ENCODE peak calls at places on chromosomes 2 and 18, in four cellular contexts. S is COR-L47, F is GM04503, D is RCC 7860. R is an unnamed sample.

GRCh38 chr2:95350320-95351079 is 52.0 kb upstream of the FAHD2A start:
- DNase-seq in F (no peak), S (no peak), D (no peak), R (no peak)

GRCh38 chr2:8248623-8248957 is 433.3 kb upstream of the ID2 start:
- DNase-seq in F (no peak), D (no peak), S (no peak), R (no peak)

GRCh38 chr2:76563730-76564129 is 853.0 kb upstream of the GCFC2 start:
- DNase-seq in S (no peak), F (no peak), D (no peak), R (no peak)

GRCh38 chr2:241274127-241274526 is 41.3 kb downstream of the HDLBP start:
- DNase-seq in S (no peak), D (no peak), F (no peak), R (no peak)

GRCh38 chr2:18831916-18832510 is 242.6 kb upstream of the NT5C1B start:
- DNase-seq in S (no peak), F (no peak), D (no peak), R (no peak)

GRCh38 chr18:36811955-36812354 is 16.8 kb downstream of the TPGS2 start:
- DNase-seq in F (peak), S (no peak), D (no peak), R (no peak)

GRCh38 chr2:19140463-19141208 is 217.8 kb downstream of the OSR1 start:
- DNase-seq in S (no peak), D (peak), F (no peak), R (peak)

GRCh38 chr2:240326886-240327285 is 108.6 kb upstream of the GPC1 start:
- DNase-seq in F (no peak), D (no peak), S (no peak), R (no peak)

GRCh38 chr18:45828917-45829811 is 3.7 kb downstream of the SIGLEC15 start:
- DNase-seq in S (no peak), F (no peak), D (no peak), R (no peak)

GRCh38 chr18:33804258-33804657 is 226.2 kb downstream of the ASXL3 start:
- DNase-seq in F (no peak), D (no peak), S (no peak), R (no peak)

GRCh38 chr2:236875906-236876505 is 209.7 kb upstream of the COPS8 start:
- DNase-seq in S (no peak), D (peak), F (no peak), R (no peak)

GRCh38 chr2:33531345-33532059 is 55.1 kb downstream of the RASGRP3 start:
- DNase-seq in D (no peak), F (no peak), S (no peak), R (no peak)

GRCh38 chr2:152426801-152427200 is 91.8 kb downstream of the FMNL2 start:
- DNase-seq in F (no peak), S (no peak), D (no peak), R (no peak)

GRCh38 chr2:235005603-235006259 is 53.9 kb downstream of the SH3BP4 start:
- DNase-seq in F (no peak), S (no peak), D (no peak), R (no peak)

GRCh38 chr2:161388146-161388779 is 27.8 kb upstream of the TBR1 start:
- DNase-seq in D (no peak), S (no peak), F (no peak), R (no peak)

GRCh38 chr2:86368181-86368824 is 30.9 kb upstream of the REEP1 start:
- DNase-seq in D (no peak), S (peak), F (no peak), R (no peak)

GRCh38 chr2:46277470-46278190 is 19.6 kb upstream of the EPAS1 start:
- DNase-seq in D (no peak), F (no peak), S (no peak), R (no peak)

GRCh38 chr18:48319796-48320638 is 89.2 kb downstream of the ZBTB7C start:
- DNase-seq in F (no peak), D (peak), S (peak), R (no peak)

GRCh38 chr18:79503891-79504475 is 108.3 kb downstream of the NFATC1 start:
- DNase-seq in S (no peak), F (no peak), D (no peak), R (no peak)

GRCh38 chr2:9166579-9167392 is 39.8 kb upstream of the ASAP2 start:
- DNase-seq in S (no peak), D (no peak), F (no peak), R (no peak)

GRCh38 chr2:109611467-109612095 is 2.2 kb downstream of the SEPTIN10 start:
- DNase-seq in F (peak), D (no peak), S (peak), R (no peak)

GRCh38 chr2:18402-19271 is 27.7 kb downstream of the FAM110C start:
- DNase-seq in F (no peak), S (no peak), D (no peak), R (no peak)

GRCh38 chr2:10215393-10215935 is 87.2 kb upstream of the HPCAL1 start:
- DNase-seq in D (peak), S (no peak), F (no peak), R (no peak)

GRCh38 chr2:137420744-137421143 is 543.5 kb upstream of the HNMT start:
- DNase-seq in S (no peak), F (no peak), D (no peak), R (no peak)

GRCh38 chr2:148963461-148963860 is 75.0 kb upstream of the LYPD6B start:
- DNase-seq in S (no peak), F (no peak), D (no peak), R (no peak)

GRCh38 chr18:50453014-50453680 is 78.3 kb downstream of the SKA1 start:
- DNase-seq in D (no peak), F (no peak), S (no peak), R (no peak)

GRCh38 chr2:120932472-120932871 is 196.8 kb downstream of the GLI2 start:
- DNase-seq in F (no peak), S (no peak), D (no peak), R (no peak)

GRCh38 chr2:202169826-202170424 is 68.5 kb downstream of the SUMO1 start:
- DNase-seq in D (no peak), F (no peak), S (no peak), R (no peak)

GRCh38 chr2:69780907-69781306 is 39.0 kb downstream of the ANXA4 start:
- DNase-seq in S (no peak), F (no peak), D (no peak), R (no peak)

GRCh38 chr2:208830203-208830602 is 423.6 kb downstream of the PTH2R start:
- DNase-seq in S (no peak), F (no peak), D (no peak), R (no peak)

GRCh38 chr2:37561615-37562569 is 109.5 kb downstream of the CDC42EP3 start:
- DNase-seq in D (peak), S (no peak), F (no peak), R (peak)

GRCh38 chr2:229407170-229407569 is 136.1 kb upstream of the PID1 start:
- DNase-seq in D (peak), S (no peak), F (peak), R (peak)

GRCh38 chr2:25979006-25979405 is 3.3 kb downstream of the KIF3C start:
- DNase-seq in S (no peak), F (no peak), D (no peak), R (no peak)

GRCh38 chr2:98551316-98551715 is 57.0 kb downstream of the COA5 start:
- DNase-seq in D (no peak), S (no peak), F (no peak), R (no peak)

GRCh38 chr18:77127769-77128671 is 4.6 kb downstream of the MBP start:
- DNase-seq in D (peak), F (peak), S (peak), R (peak)

GRCh38 chr2:217835931-217836881 is 166.6 kb downstream of the TNS1 start:
- DNase-seq in S (no peak), D (peak), F (peak), R (no peak)

GRCh38 chr18:7830468-7830867 is 263.4 kb downstream of the PTPRM start:
- DNase-seq in S (no peak), D (no peak), F (no peak), R (no peak)

R was measured in kidney epithelial cell.